ENCODE peak calls at places on chromosomes 13 and 19, in four cellular contexts. M, E, L and W are unnamed samples.

GRCh38 chr13:99657848-99658265 is 156.6 kb downstream of the TM9SF2 start:
- DNase-seq in L (no peak), M (no peak), E (peak; percentile 55), W (peak; percentile 34)

GRCh38 chr13:103033999-103034398 is 32.2 kb downstream of the SLC10A2 start:
- DNase-seq in L (no peak), E (no peak), M (no peak), W (no peak)

GRCh38 chr13:114115191-114115671 is 17.2 kb downstream of the RASA3 start:
- DNase-seq in M (no peak), E (no peak), L (peak; percentile 91), W (no peak)

GRCh38 chr13:99057310-99057975 is 79.6 kb upstream of the DOCK9 start:
- DNase-seq in E (no peak), L (no peak), M (no peak), W (no peak)

GRCh38 chr13:113090415-113090770 is 15.2 kb upstream of the F7 start:
- DNase-seq in M (no peak), E (no peak), L (no peak), W (no peak)

GRCh38 chr19:36604656-36605100 is 435 bp upstream of the ZNF382 start:
- DNase-seq in L (peak; percentile 63), E (peak; percentile 32), M (peak; percentile 88), W (peak; percentile 43)

GRCh38 chr19:7894612-7895309 is 6.5 kb downstream of the LRRC8E start:
- DNase-seq in E (no peak), M (no peak), L (no peak), W (no peak)

GRCh38 chr13:52127783-52128702 is 830 bp downstream of the NEK5 start:
- DNase-seq in E (peak; percentile 72), L (peak; percentile 62), M (peak; percentile 65), W (peak; percentile 42)

GRCh38 chr19:49889687-49890348 is 6.9 kb downstream of the IL4I1 start:
- DNase-seq in E (peak; percentile 78), M (peak; percentile 64), L (peak; percentile 38), W (peak; percentile 49)

GRCh38 chr13:51879133-51879532 is 17.4 kb downstream of the CCDC70 start:
- DNase-seq in E (no peak), L (no peak), M (no peak), W (no peak)

GRCh38 chr19:10009714-10010224 is 535 bp downstream of the COL5A3 start:
- DNase-seq in L (peak; percentile 4), M (no peak), E (no peak), W (no peak)

GRCh38 chr19:12913871-12914690 is 5.0 kb downstream of the SYCE2 start:
- DNase-seq in L (no peak), M (no peak), E (no peak), W (no peak)

GRCh38 chr13:46386426-46386995 is 541 bp downstream of the RUBCNL start:
- DNase-seq in M (peak; percentile 25), E (no peak), L (no peak), W (no peak)

GRCh38 chr13:94309997-94310842 is 169.3 kb downstream of the DCT start:
- DNase-seq in L (peak; percentile 93), M (no peak), E (no peak), W (no peak)

GRCh38 chr13:26996965-26997752 is 174.5 kb downstream of the USP12 start:
- DNase-seq in L (no peak), M (peak; percentile 76), E (no peak), W (no peak)

GRCh38 chr13:52177276-52177675 is 17.9 kb upstream of the NEK3 start:
- DNase-seq in L (no peak), M (no peak), E (no peak), W (no peak)

GRCh38 chr13:44816701-44817684 is 172.3 kb downstream of the NUFIP1 start:
- DNase-seq in M (no peak), E (no peak), L (peak; percentile 69), W (no peak)

GRCh38 chr13:57624565-57625435 is 6.7 kb upstream of the PCDH17 start:
- DNase-seq in E (peak; percentile 63), L (peak; percentile 12), M (no peak), W (peak; percentile 37)

GRCh38 chr19:51368366-51369282 is at the start of gene CLDND2:
- DNase-seq in M (no peak), L (no peak), E (no peak), W (no peak)

GRCh38 chr19:41298327-41298964 is 11.5 kb upstream of the CCDC97 start:
- DNase-seq in L (peak; percentile 44), M (no peak), E (peak; percentile 52), W (no peak)

GRCh38 chr13:46598820-46599180 is 45.8 kb downstream of the LRCH1 start:
- DNase-seq in E (no peak), M (no peak), L (no peak), W (no peak)

GRCh38 chr19:18274303-18274775 is at the start of gene IQCN:
- DNase-seq in M (no peak), L (no peak), E (no peak), W (no peak)

GRCh38 chr19:13010992-13011652 is 15.8 kb downstream of the NFIX start:
- DNase-seq in L (no peak), M (no peak), E (no peak), W (no peak)